ENCODE peak calls at places on chromosomes 2 and 18, in eight cellular contexts. One of them, this sample, is unnamed.

GRCh38 chr18:45324489-45325111 is 290.7 kb upstream of the SLC14A2 start:
- DNase-seq in iPS DF 6.9: no peak
- DNase-seq in fibroblast of lung: peak; percentile 82
- DNase-seq in dorsolateral prefrontal cortex: no peak
- DNase-seq in right lobe of liver: peak; percentile 80
- DNase-seq in SK-N-SH: no peak
- DNase-seq in keratinocyte: no peak
- DNase-seq in adrenal gland: peak; percentile 76
- DNase-seq in this sample: no peak

GRCh38 chr2:74261204-74261864 is 62.9 kb downstream of the MTHFD2 start:
- DNase-seq in right lobe of liver: no peak
- DNase-seq in dorsolateral prefrontal cortex: no peak
- DNase-seq in keratinocyte: no peak
- DNase-seq in fibroblast of lung: peak; percentile 9
- DNase-seq in iPS DF 6.9: peak; percentile 52
- DNase-seq in adrenal gland: no peak
- DNase-seq in SK-N-SH: peak; percentile 61
- DNase-seq in this sample: no peak

GRCh38 chr2:85175369-85176299 is 42.4 kb downstream of the TCF7L1 start:
- DNase-seq in dorsolateral prefrontal cortex: no peak
- DNase-seq in adrenal gland: no peak
- DNase-seq in iPS DF 6.9: no peak
- DNase-seq in keratinocyte: no peak
- DNase-seq in SK-N-SH: no peak
- DNase-seq in right lobe of liver: peak; percentile 79
- DNase-seq in fibroblast of lung: peak; percentile 77
- DNase-seq in this sample: no peak

GRCh38 chr2:179338681-179339080 is 74.0 kb upstream of the SESTD1 start:
- DNase-seq in SK-N-SH: no peak
- DNase-seq in dorsolateral prefrontal cortex: no peak
- DNase-seq in adrenal gland: no peak
- DNase-seq in fibroblast of lung: no peak
- DNase-seq in iPS DF 6.9: no peak
- DNase-seq in keratinocyte: no peak
- DNase-seq in right lobe of liver: no peak
- DNase-seq in this sample: no peak

GRCh38 chr2:84821806-84822205 is 59.1 kb downstream of the TRABD2A start:
- DNase-seq in fibroblast of lung: no peak
- DNase-seq in dorsolateral prefrontal cortex: no peak
- DNase-seq in iPS DF 6.9: no peak
- DNase-seq in keratinocyte: no peak
- DNase-seq in right lobe of liver: no peak
- DNase-seq in SK-N-SH: no peak
- DNase-seq in adrenal gland: no peak
- DNase-seq in this sample: no peak

GRCh38 chr2:240561325-240561971 is 1.3 kb downstream of the DUSP28 start:
- DNase-seq in keratinocyte: no peak
- DNase-seq in iPS DF 6.9: no peak
- DNase-seq in right lobe of liver: no peak
- DNase-seq in dorsolateral prefrontal cortex: no peak
- DNase-seq in fibroblast of lung: peak; percentile 72
- DNase-seq in adrenal gland: peak; percentile 33
- DNase-seq in SK-N-SH: no peak
- DNase-seq in this sample: no peak

GRCh38 chr18:33355263-33355662 is 85.3 kb downstream of the CCDC178 start:
- DNase-seq in dorsolateral prefrontal cortex: no peak
- DNase-seq in SK-N-SH: no peak
- DNase-seq in fibroblast of lung: no peak
- DNase-seq in iPS DF 6.9: no peak
- DNase-seq in keratinocyte: no peak
- DNase-seq in adrenal gland: no peak
- DNase-seq in right lobe of liver: no peak
- DNase-seq in this sample: no peak

GRCh38 chr2:8312861-8313768 is 368.7 kb upstream of the ID2 start:
- DNase-seq in adrenal gland: no peak
- DNase-seq in keratinocyte: no peak
- DNase-seq in fibroblast of lung: peak; percentile 39
- DNase-seq in iPS DF 6.9: no peak
- DNase-seq in right lobe of liver: no peak
- DNase-seq in SK-N-SH: no peak
- DNase-seq in dorsolateral prefrontal cortex: no peak
- DNase-seq in this sample: no peak

GRCh38 chr2:143981428-143981827 is 538.5 kb downstream of the ZEB2 start:
- DNase-seq in adrenal gland: no peak
- DNase-seq in iPS DF 6.9: no peak
- DNase-seq in SK-N-SH: no peak
- DNase-seq in right lobe of liver: no peak
- DNase-seq in keratinocyte: no peak
- DNase-seq in dorsolateral prefrontal cortex: no peak
- DNase-seq in fibroblast of lung: no peak
- DNase-seq in this sample: no peak

GRCh38 chr2:237910576-237911362 is 51.3 kb downstream of the RAMP1 start:
- DNase-seq in SK-N-SH: no peak
- DNase-seq in iPS DF 6.9: no peak
- DNase-seq in keratinocyte: no peak
- DNase-seq in dorsolateral prefrontal cortex: no peak
- DNase-seq in adrenal gland: no peak
- DNase-seq in fibroblast of lung: no peak
- DNase-seq in right lobe of liver: no peak
- DNase-seq in this sample: no peak
- H3K27ac ChIP-seq in SK-N-SH: no peak overlapping the region
- H3K27ac ChIP-seq in iPS DF 6.9: no peak overlapping the region
- H3K27ac ChIP-seq in keratinocyte: no peak overlapping the region
- H3K27ac ChIP-seq in dorsolateral prefrontal cortex: no peak overlapping the region
- H3K27ac ChIP-seq in adrenal gland: no peak overlapping the region
- H3K27ac ChIP-seq in fibroblast of lung: no peak overlapping the region
- H3K27ac ChIP-seq in right lobe of liver: no peak overlapping the region
- H3K27ac ChIP-seq in this sample: no peak overlapping the region

DNA sequence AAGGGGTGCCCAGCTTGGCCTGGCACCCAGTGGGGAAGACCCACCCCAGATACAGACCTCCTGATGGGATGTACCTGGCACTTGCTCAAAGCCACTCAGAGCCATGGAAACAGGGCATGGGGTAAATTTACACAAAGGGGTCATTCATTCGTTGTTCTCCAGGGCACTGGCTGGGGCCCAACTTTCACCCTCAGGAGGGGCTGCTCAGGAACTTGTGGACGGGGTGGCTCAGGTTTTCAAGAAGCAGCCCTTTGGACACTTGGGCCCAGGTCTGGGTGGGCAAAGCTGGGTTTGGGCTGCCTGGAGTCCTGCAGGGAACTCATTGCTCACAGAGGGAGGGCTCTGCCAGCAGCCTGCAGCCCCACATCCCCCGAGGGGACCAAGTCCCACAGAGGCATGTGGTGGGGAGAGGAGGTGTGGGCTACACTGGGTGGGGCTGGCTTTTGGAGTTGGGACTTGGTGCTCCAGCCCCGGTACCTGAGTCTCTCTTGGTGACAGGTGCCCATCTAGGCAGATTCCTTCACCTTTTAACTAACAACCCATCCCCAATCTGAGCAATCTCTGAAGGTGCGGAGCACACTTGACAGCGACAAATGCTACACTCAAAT is 172.3 kb downstream of the CELF4 start:
- DNase-seq in keratinocyte: no peak
- DNase-seq in iPS DF 6.9: no peak
- DNase-seq in SK-N-SH: peak; percentile 68
- DNase-seq in right lobe of liver: no peak
- DNase-seq in adrenal gland: no peak
- DNase-seq in dorsolateral prefrontal cortex: no peak
- DNase-seq in fibroblast of lung: no peak
- DNase-seq in this sample: no peak
- H3K4me3 ChIP-seq in keratinocyte: no peak overlapping the region
- H3K4me3 ChIP-seq in iPS DF 6.9: no peak overlapping the region
- H3K4me3 ChIP-seq in SK-N-SH: peak overlapping the region; percentile 44
- H3K4me3 ChIP-seq in right lobe of liver: no peak overlapping the region
- H3K4me3 ChIP-seq in adrenal gland: no peak overlapping the region
- H3K4me3 ChIP-seq in dorsolateral prefrontal cortex: peak overlapping the region; percentile 54
- H3K4me3 ChIP-seq in fibroblast of lung: peak overlapping the region; percentile 18
- H3K4me3 ChIP-seq in this sample: no peak overlapping the region

GRCh38 chr2:9613291-9613690 is 17.5 kb downstream of the YWHAQ start:
- DNase-seq in SK-N-SH: no peak
- DNase-seq in fibroblast of lung: peak; percentile 82
- DNase-seq in keratinocyte: no peak
- DNase-seq in adrenal gland: no peak
- DNase-seq in dorsolateral prefrontal cortex: no peak
- DNase-seq in iPS DF 6.9: no peak
- DNase-seq in right lobe of liver: no peak
- DNase-seq in this sample: no peak

GRCh38 chr2:9614562-9614961 is 16.2 kb downstream of the YWHAQ start:
- DNase-seq in dorsolateral prefrontal cortex: no peak
- DNase-seq in right lobe of liver: no peak
- DNase-seq in fibroblast of lung: no peak
- DNase-seq in keratinocyte: no peak
- DNase-seq in adrenal gland: no peak
- DNase-seq in iPS DF 6.9: no peak
- DNase-seq in SK-N-SH: no peak
- DNase-seq in this sample: no peak

DNA sequence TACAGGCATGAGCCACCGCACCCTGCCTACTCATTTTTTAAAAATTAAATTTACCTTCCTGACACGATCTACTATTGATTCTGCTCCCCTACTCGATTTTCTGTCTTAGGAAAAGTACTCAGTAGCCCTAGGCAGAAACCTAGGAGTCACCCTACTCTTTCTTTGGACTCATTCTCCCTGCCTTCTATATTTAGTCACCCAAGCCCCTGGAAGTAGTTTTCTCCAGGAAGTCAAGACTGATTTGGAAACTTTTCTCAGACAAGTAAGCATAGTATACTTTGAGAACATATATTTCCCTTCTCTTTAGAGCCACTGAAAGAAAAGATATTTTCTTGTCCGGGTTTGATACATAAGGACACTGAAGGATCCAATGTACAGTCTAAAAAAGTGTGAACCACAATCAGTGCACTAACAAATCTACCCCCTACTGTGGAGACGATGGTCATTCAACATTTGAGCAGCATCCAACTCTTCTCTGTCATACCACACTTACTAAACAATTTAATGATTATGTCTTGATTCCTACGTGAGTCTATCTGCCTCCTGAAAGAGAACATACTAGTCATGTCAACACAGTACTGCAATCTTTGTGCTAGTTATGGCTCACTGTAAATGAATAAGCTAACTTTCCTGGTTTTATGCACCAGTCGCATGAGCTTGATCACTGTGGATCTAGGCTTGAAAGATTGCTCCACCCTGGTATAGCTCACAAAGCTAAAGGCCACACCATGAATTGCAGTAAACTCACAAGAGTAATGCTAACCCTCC is 19.8 kb downstream of the YWHAQ start:
- DNase-seq in iPS DF 6.9: no peak
- DNase-seq in right lobe of liver: no peak
- DNase-seq in dorsolateral prefrontal cortex: no peak
- DNase-seq in adrenal gland: no peak
- DNase-seq in keratinocyte: no peak
- DNase-seq in SK-N-SH: no peak
- DNase-seq in fibroblast of lung: no peak
- DNase-seq in this sample: no peak
- H3K27ac ChIP-seq in iPS DF 6.9: no peak overlapping the region
- H3K27ac ChIP-seq in right lobe of liver: no peak overlapping the region
- H3K27ac ChIP-seq in dorsolateral prefrontal cortex: no peak overlapping the region
- H3K27ac ChIP-seq in adrenal gland: no peak overlapping the region
- H3K27ac ChIP-seq in keratinocyte: no peak overlapping the region
- H3K27ac ChIP-seq in SK-N-SH: peak overlapping the region; percentile 83
- H3K27ac ChIP-seq in fibroblast of lung: peak overlapping the region; percentile 6
- H3K27ac ChIP-seq in this sample: no peak overlapping the region

GRCh38 chr2:96770451-96770850 is 9.7 kb downstream of the CNNM4 start:
- DNase-seq in fibroblast of lung: no peak
- DNase-seq in keratinocyte: no peak
- DNase-seq in right lobe of liver: no peak
- DNase-seq in iPS DF 6.9: no peak
- DNase-seq in SK-N-SH: no peak
- DNase-seq in adrenal gland: no peak
- DNase-seq in dorsolateral prefrontal cortex: no peak
- DNase-seq in this sample: no peak

GRCh38 chr2:96773922-96774321 is 13.2 kb downstream of the CNNM4 start:
- DNase-seq in fibroblast of lung: no peak
- DNase-seq in SK-N-SH: no peak
- DNase-seq in right lobe of liver: no peak
- DNase-seq in dorsolateral prefrontal cortex: no peak
- DNase-seq in keratinocyte: no peak
- DNase-seq in iPS DF 6.9: no peak
- DNase-seq in adrenal gland: no peak
- DNase-seq in this sample: no peak

GRCh38 chr2:96771792-96772618 is 11.3 kb downstream of the CNNM4 start:
- DNase-seq in SK-N-SH: no peak
- DNase-seq in keratinocyte: no peak
- DNase-seq in adrenal gland: no peak
- DNase-seq in fibroblast of lung: no peak
- DNase-seq in dorsolateral prefrontal cortex: no peak
- DNase-seq in iPS DF 6.9: no peak
- DNase-seq in right lobe of liver: no peak
- DNase-seq in this sample: no peak

GRCh38 chr2:96772903-96773675 is 12.4 kb downstream of the CNNM4 start:
- DNase-seq in adrenal gland: no peak
- DNase-seq in SK-N-SH: no peak
- DNase-seq in right lobe of liver: no peak
- DNase-seq in dorsolateral prefrontal cortex: no peak
- DNase-seq in fibroblast of lung: no peak
- DNase-seq in iPS DF 6.9: no peak
- DNase-seq in keratinocyte: no peak
- DNase-seq in this sample: no peak

DNA sequence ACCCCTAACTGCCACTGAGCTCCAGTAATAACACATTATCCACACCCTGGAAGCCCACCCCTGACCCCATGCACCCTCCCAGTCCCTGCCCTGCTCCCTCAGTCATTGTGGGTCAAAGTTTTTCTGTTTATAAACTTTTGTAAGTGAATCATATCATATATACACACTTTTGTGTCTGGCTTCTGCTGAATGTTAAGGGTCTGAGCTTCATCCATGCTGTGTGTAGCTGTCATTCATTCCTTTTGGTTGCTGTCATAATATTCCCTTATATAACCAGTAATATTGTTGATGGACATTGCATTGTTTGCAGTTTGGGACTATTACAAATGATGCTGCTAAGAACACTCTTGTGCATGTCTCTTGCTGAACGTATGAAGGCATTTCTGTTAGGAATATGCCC is 14.5 kb downstream of the CNNM4 start:
- DNase-seq in right lobe of liver: no peak
- DNase-seq in keratinocyte: no peak
- DNase-seq in adrenal gland: no peak
- DNase-seq in iPS DF 6.9: no peak
- DNase-seq in SK-N-SH: no peak
- DNase-seq in fibroblast of lung: no peak
- DNase-seq in dorsolateral prefrontal cortex: no peak
- DNase-seq in this sample: no peak
- H3K4me3 ChIP-seq in right lobe of liver: no peak overlapping the region
- H3K4me3 ChIP-seq in keratinocyte: no peak overlapping the region
- H3K4me3 ChIP-seq in adrenal gland: no peak overlapping the region
- H3K4me3 ChIP-seq in iPS DF 6.9: no peak overlapping the region
- H3K4me3 ChIP-seq in SK-N-SH: no peak overlapping the region
- H3K4me3 ChIP-seq in fibroblast of lung: no peak overlapping the region
- H3K4me3 ChIP-seq in dorsolateral prefrontal cortex: no peak overlapping the region
- H3K4me3 ChIP-seq in this sample: no peak overlapping the region

GRCh38 chr2:217289909-217290283 is 430.0 kb upstream of the TNP1 start:
- DNase-seq in adrenal gland: peak; percentile 48
- DNase-seq in iPS DF 6.9: no peak
- DNase-seq in keratinocyte: no peak
- DNase-seq in SK-N-SH: peak; percentile 61
- DNase-seq in dorsolateral prefrontal cortex: no peak
- DNase-seq in fibroblast of lung: peak; percentile 92
- DNase-seq in right lobe of liver: no peak
- DNase-seq in this sample: no peak
- H3K27ac ChIP-seq in adrenal gland: peak overlapping the region; percentile 17
- H3K27ac ChIP-seq in iPS DF 6.9: no peak overlapping the region
- H3K27ac ChIP-seq in keratinocyte: no peak overlapping the region
- H3K27ac ChIP-seq in SK-N-SH: no peak overlapping the region
- H3K27ac ChIP-seq in dorsolateral prefrontal cortex: no peak overlapping the region
- H3K27ac ChIP-seq in fibroblast of lung: no peak overlapping the region
- H3K27ac ChIP-seq in right lobe of liver: no peak overlapping the region
- H3K27ac ChIP-seq in this sample: no peak overlapping the region